ENCODE peak calls at places on chromosomes 11 and 22, in five cellular contexts. X is fibroblast of villous mesenchyme, K is aorta, I is mucosa of descending colon, G is PC-3. O is an unnamed sample.

GRCh38 chr11:58631378-58631777 is 8.9 kb downstream of the CNTF start:
- DNase-seq in X (no peak), I (no peak), K (no peak), G (no peak), O (no peak)

GRCh38 chr22:17479129-17479528 is 84.2 kb upstream of the SLC25A18 start:
- DNase-seq in G (no peak), K (no peak), I (no peak), X (no peak), O (no peak)

GRCh38 chr11:72445423-72445822 is 11.1 kb upstream of the CLPB start:
- DNase-seq in I (no peak), X (no peak), G (no peak), K (no peak), O (no peak)

GRCh38 chr22:45425101-45425500 is 11.6 kb downstream of the RIBC2 start:
- DNase-seq in X (peak), K (peak), I (no peak), G (no peak), O (no peak)

GRCh38 chr11:119995730-119996491 is 142.0 kb downstream of the TRIM29 start:
- DNase-seq in X (no peak), I (no peak), K (no peak), G (no peak), O (no peak)

GRCh38 chr11:59199546-59200420 is 12.9 kb downstream of the MPEG1 start:
- DNase-seq in I (no peak), G (no peak), K (no peak), X (no peak), O (no peak)

GRCh38 chr11:44842219-44842618 is 108.5 kb downstream of the TP53I11 start:
- DNase-seq in G (no peak), I (no peak), X (peak), K (no peak), O (no peak)

GRCh38 chr22:46213052-46213451 is 37.0 kb downstream of the CDPF1 start:
- DNase-seq in K (no peak), X (no peak), I (no peak), G (no peak), O (peak)

GRCh38 chr22:26673485-26673884 is 16.1 kb downstream of the MIAT start:
- DNase-seq in K (no peak), I (no peak), X (peak), G (peak), O (peak)

GRCh38 chr11:1338201-1339065 is 29.0 kb upstream of the TOLLIP start:
- DNase-seq in I (no peak), X (no peak), K (no peak), G (no peak), O (no peak)

GRCh38 chr11:8228206-8228605 is 35.5 kb downstream of the LMO1 start:
- DNase-seq in K (peak), I (no peak), X (no peak), G (no peak), O (no peak)

GRCh38 chr22:23780146-23780748 is 6.5 kb upstream of the SMARCB1 start:
- DNase-seq in X (no peak), I (no peak), G (no peak), K (no peak), O (no peak)

GRCh38 chr11:86119062-86119461 is 50.2 kb upstream of the PICALM start:
- DNase-seq in X (no peak), K (no peak), G (no peak), I (no peak), O (no peak)

GRCh38 chr11:64224891-64225607 is 937 bp downstream of the TRPT1 start:
- DNase-seq in K (peak), I (peak), X (no peak), G (no peak), O (no peak)

GRCh38 chr22:37218771-37219411 is 6.6 kb upstream of the SSTR3 start:
- DNase-seq in I (no peak), X (no peak), G (no peak), K (no peak), O (no peak)

GRCh38 chr11:60334005-60334620 is 7.1 kb downstream of the MS4A6E start:
- DNase-seq in G (peak), X (peak), K (no peak), I (peak), O (peak)

GRCh38 chr11:67270256-67271211 is 4.3 kb downstream of the GRK2 start:
- DNase-seq in K (peak), G (no peak), X (no peak), I (peak), O (no peak)

GRCh38 chr11:43937434-43938411 is 4.7 kb upstream of the C11orf96 start:
- DNase-seq in X (peak), I (no peak), G (peak), K (peak), O (peak)

GRCh38 chr22:42770941-42771647 is 50.4 kb upstream of the A4GALT start:
- DNase-seq in I (no peak), X (no peak), G (no peak), K (no peak), O (no peak)

GRCh38 chr22:42769238-42769573 is 48.5 kb upstream of the A4GALT start:
- DNase-seq in I (no peak), X (no peak), K (no peak), G (no peak), O (no peak)

GRCh38 chr22:42768385-42769035 is 47.8 kb upstream of the A4GALT start:
- DNase-seq in I (no peak), X (no peak), K (no peak), G (no peak), O (peak)

GRCh38 chr22:42770448-42770726 is 49.7 kb upstream of the A4GALT start:
- DNase-seq in G (no peak), K (no peak), I (no peak), X (no peak), O (no peak)

DNA sequence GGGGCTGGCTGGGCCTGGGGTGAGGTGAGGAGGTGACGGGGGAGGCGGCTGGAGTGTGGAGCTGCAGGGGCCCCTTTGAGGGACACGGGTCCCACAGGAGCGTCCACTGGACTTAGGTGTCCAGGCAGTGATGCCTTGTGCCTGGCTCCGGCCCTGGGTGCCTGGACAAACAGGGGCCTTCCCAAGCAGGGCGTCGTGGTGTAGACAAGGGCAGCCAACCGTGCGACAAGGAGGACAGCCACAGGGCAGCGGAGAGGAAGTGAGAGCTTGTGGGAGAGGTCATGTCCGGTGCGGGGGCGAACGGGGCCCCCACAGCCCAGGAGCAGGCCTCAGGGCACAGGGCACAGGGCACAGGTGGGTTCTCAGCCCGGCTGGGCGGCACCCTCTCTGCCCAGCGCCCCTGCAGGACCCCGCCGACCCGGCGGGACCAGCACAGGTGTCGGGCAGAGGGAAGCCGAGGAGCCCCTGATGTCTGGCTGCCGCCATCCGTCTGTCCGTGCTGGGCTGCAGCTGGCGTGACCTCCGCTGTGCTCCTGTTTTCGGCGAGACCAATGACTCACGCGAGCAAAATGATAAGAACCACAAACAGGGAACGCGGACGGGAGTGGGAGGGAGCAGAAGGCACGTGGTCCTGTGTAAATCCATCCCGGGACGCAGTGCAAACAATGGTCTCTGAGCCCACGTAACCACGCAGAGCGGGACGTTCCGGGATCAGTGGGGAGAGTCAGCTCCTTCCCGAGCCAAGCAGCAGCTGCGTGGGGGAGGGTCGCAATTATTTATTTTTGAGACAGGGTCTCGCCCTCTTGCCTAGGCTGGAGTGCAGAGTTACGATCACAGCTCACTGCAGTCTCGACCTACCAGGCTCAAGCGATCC is 49.1 kb upstream of the A4GALT start:
- DNase-seq in I (peak), G (no peak), X (peak), K (peak), O (peak)
- H3K4me3 ChIP-seq in I (no peak), G (no peak), X (peak), K (no peak), O (no peak)

GRCh38 chr11:9665749-9666148 is 1.9 kb downstream of the SWAP70 start:
- DNase-seq in X (no peak), K (no peak), G (no peak), I (no peak), O (no peak)
- H3K4me3 ChIP-seq in X (peak), K (no peak), G (no peak), I (no peak), O (no peak)

GRCh38 chr11:69294621-69295078 is 695 bp downstream of the MYEOV start:
- DNase-seq in K (peak), G (peak), X (no peak), I (no peak), O (no peak)
- H3K4me3 ChIP-seq in K (no peak), G (peak), X (no peak), I (no peak), O (no peak)

GRCh38 chr11:15636520-15637065 is 521.9 kb downstream of the INSC start:
- DNase-seq in I (no peak), K (no peak), X (no peak), G (no peak), O (no peak)
- H3K4me3 ChIP-seq in I (no peak), K (no peak), X (no peak), G (no peak), O (no peak)

GRCh38 chr11:128874406-128874805 is 7.3 kb upstream of the KCNJ1 start:
- DNase-seq in I (no peak), G (no peak), X (no peak), K (no peak), O (no peak)

GRCh38 chr11:128872094-128872493 is 5.0 kb upstream of the KCNJ1 start:
- DNase-seq in K (no peak), X (no peak), I (no peak), G (no peak), O (no peak)

GRCh38 chr11:128872594-128872993 is 5.5 kb upstream of the KCNJ1 start:
- DNase-seq in I (no peak), X (no peak), K (no peak), G (no peak), O (no peak)

GRCh38 chr11:128868851-128869671 is 2.0 kb upstream of the KCNJ1 start:
- DNase-seq in I (no peak), G (no peak), K (no peak), X (no peak), O (no peak)

DNA sequence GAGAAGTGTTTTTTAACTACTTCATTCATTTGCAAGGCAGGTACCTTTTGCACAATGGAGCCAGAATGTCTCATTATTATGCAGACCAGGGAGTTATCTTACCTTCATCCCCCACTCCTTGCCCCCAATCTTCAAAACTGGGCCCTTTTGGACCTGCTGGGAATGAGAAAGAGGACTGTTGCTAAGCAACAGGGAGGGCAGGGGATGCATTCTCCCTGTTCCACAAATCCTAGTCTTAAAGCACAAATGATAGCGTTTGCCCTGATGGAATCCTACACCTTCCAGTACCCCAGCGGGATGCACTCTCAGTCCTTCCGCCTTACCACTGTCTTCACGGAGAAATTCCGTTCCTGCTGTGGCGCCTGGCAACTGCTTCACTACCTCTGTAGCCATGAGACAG is 4.1 kb upstream of the KCNJ1 start:
- DNase-seq in G (no peak), X (no peak), I (no peak), K (no peak), O (no peak)
- H3K4me3 ChIP-seq in G (no peak), X (no peak), I (no peak), K (no peak), O (no peak)

O was measured in bronchial epithelial cell.